ENCODE peak calls at places on chromosome 2, in eight cellular contexts. T is NCI-H1092 treated with DMSO at 0.1 percent for 48 hours; Y is nephron progenitor cell; H is cerebellar cortex; I is activated naive CD4-positive, alpha-beta T cell; V is CD8-positive, alpha-beta T cell; M is stimulated activated CD8-positive, alpha-beta memory T cell treated with anti-CD3 and anti-CD28 coated beads, Interleukin-4, amount 100 ng/mL, for 4 hours; E is transverse colon. P is an unnamed sample.

GRCh38 chr2:84388133-84388532 is 70.9 kb downstream of the SUCLG1 start:
- DNase-seq in T (no peak), Y (no peak), H (no peak), I (no peak), V (no peak), M (no peak), E (no peak), P (no peak)

GRCh38 chr2:47043142-47043890 is 111.8 kb downstream of the STPG4 start:
- DNase-seq in T (no peak), Y (no peak), H (no peak), I (no peak), V (no peak), M (no peak), E (peak), P (peak)

GRCh38 chr2:44802409-44803099 is 138.9 kb upstream of the SIX3 start:
- DNase-seq in T (no peak), Y (peak), H (no peak), I (no peak), V (no peak), M (no peak), E (no peak), P (no peak)

GRCh38 chr2:60706021-60706420 is 50.0 kb upstream of the PAPOLG start:
- DNase-seq in T (no peak), Y (no peak), H (no peak), I (no peak), V (no peak), M (no peak), E (no peak), P (no peak)

GRCh38 chr2:70753978-70754377 is 14.0 kb downstream of the ADD2 start:
- DNase-seq in T (no peak), Y (no peak), H (no peak), I (no peak), V (no peak), M (no peak), E (no peak), P (no peak)

GRCh38 chr2:71306762-71307161 is 24.8 kb upstream of the ZNF638 start:
- DNase-seq in T (no peak), Y (no peak), H (no peak), I (no peak), V (no peak), M (no peak), E (no peak), P (no peak)

GRCh38 chr2:158619496-158619895 is 162.7 kb downstream of the PKP4 start:
- DNase-seq in T (no peak), Y (no peak), H (no peak), I (no peak), V (no peak), M (no peak), E (no peak), P (no peak)

GRCh38 chr2:19021721-19022120 is 336.7 kb downstream of the OSR1 start:
- DNase-seq in T (no peak), Y (no peak), H (no peak), I (no peak), V (no peak), M (no peak), E (no peak), P (no peak)

GRCh38 chr2:208820289-208820688 is 413.7 kb downstream of the PTH2R start:
- DNase-seq in T (peak), Y (no peak), H (peak), I (no peak), V (no peak), M (no peak), E (no peak), P (no peak)

GRCh38 chr2:239587311-239587731 is 186.5 kb upstream of the HDAC4 start:
- DNase-seq in T (no peak), Y (no peak), H (no peak), I (no peak), V (no peak), M (no peak), E (no peak), P (no peak)

GRCh38 chr2:196225213-196225612 is 53.8 kb upstream of the STK17B start:
- DNase-seq in T (no peak), Y (no peak), H (no peak), I (no peak), V (no peak), M (no peak), E (no peak), P (no peak)

GRCh38 chr2:105879106-105879797 is 134.5 kb downstream of the NCK2 start:
- DNase-seq in T (no peak), Y (no peak), H (no peak), I (no peak), V (no peak), M (no peak), E (peak), P (no peak)

GRCh38 chr2:143117225-143117624 is 12.0 kb upstream of the ARHGAP15 start:
- DNase-seq in T (no peak), Y (no peak), H (no peak), I (no peak), V (no peak), M (no peak), E (no peak), P (no peak)